ENCODE peak calls at places on chromosome 20, in four cellular contexts. Z, D, U and H are unnamed samples.

GRCh38 chr20:61664741-61665320 is 400.9 kb downstream of the TAF4 start:
- DNase-seq in Z (no peak), U (no peak), D (no peak), H (no peak)

GRCh38 chr20:59333260-59333845 is 32.9 kb downstream of the EDN3 start:
- DNase-seq in D (no peak), U (no peak), Z (no peak), H (no peak)

GRCh38 chr20:4957187-4957586 is 44.1 kb downstream of the SLC23A2 start:
- DNase-seq in U (no peak), Z (no peak), D (no peak), H (no peak)

GRCh38 chr20:12531626-12532025 is 477.1 kb upstream of the SPTLC3 start:
- DNase-seq in D (no peak), U (no peak), Z (no peak), H (no peak)

GRCh38 chr20:45911486-45912343 is at the start of gene PLTP:
- DNase-seq in U (peak), D (peak), Z (peak), H (no peak)

GRCh38 chr20:21173496-21174025 is 47.7 kb downstream of the KIZ start:
- DNase-seq in D (no peak), U (no peak), Z (peak), H (no peak)

GRCh38 chr20:24672886-24673677 is 203.7 kb downstream of the SYNDIG1 start:
- DNase-seq in U (no peak), Z (peak), D (peak), H (no peak)

GRCh38 chr20:16810216-16810615 is 62.1 kb downstream of the OTOR start:
- DNase-seq in Z (no peak), U (no peak), D (no peak), H (no peak)

GRCh38 chr20:1418335-1418734 is 25.5 kb upstream of the FKBP1A start:
- DNase-seq in U (no peak), D (peak), Z (peak), H (no peak)

GRCh38 chr20:60372282-60372681 is 414.1 kb downstream of the CDH26 start:
- DNase-seq in Z (no peak), U (no peak), D (no peak), H (no peak)

GRCh38 chr20:47620808-47621805 is 119.4 kb downstream of the NCOA3 start:
- DNase-seq in D (peak), U (no peak), Z (peak), H (peak)

GRCh38 chr20:58219342-58219700 is 9.1 kb downstream of the ANKRD60 start:
- DNase-seq in U (no peak), D (no peak), Z (peak), H (no peak)

GRCh38 chr20:54573838-54574237 is 98.4 kb downstream of the DOK5 start:
- DNase-seq in Z (no peak), U (no peak), D (no peak), H (no peak)

GRCh38 chr20:16612708-16613107 is 39.5 kb upstream of the KIF16B start:
- DNase-seq in U (no peak), Z (no peak), D (no peak), H (no peak)

GRCh38 chr20:45358282-45359068 is 4.5 kb upstream of the SYS1 start:
- DNase-seq in U (peak), Z (peak), D (peak), H (peak)

GRCh38 chr20:52766645-52767435 is 205.3 kb upstream of the TSHZ2 start:
- DNase-seq in U (peak), Z (no peak), D (no peak), H (no peak)